ENCODE peak calls at places on chromosomes 2 and 18, in ten cellular contexts. One of them, this sample, is unnamed.

GRCh38 chr2:11744631-11745394 is 1.6 kb upstream of the LPIN1 start:
- DNase-seq in foreskin keratinocyte: no peak
- DNase-seq in psoas muscle: peak; percentile 71
- DNase-seq in substantia nigra: no peak
- DNase-seq in CD8-positive, alpha-beta memory T cell: no peak
- DNase-seq in transverse colon: no peak
- DNase-seq in right cardiac atrium: peak; percentile 80
- DNase-seq in PC-9: peak; percentile 18
- DNase-seq in spleen: peak; percentile 81
- DNase-seq in AG04450: no peak
- DNase-seq in this sample: no peak

GRCh38 chr18:71442830-71443229 is 1101.3 kb downstream of the CBLN2 start:
- DNase-seq in AG04450: no peak
- DNase-seq in substantia nigra: no peak
- DNase-seq in CD8-positive, alpha-beta memory T cell: no peak
- DNase-seq in psoas muscle: no peak
- DNase-seq in spleen: no peak
- DNase-seq in right cardiac atrium: no peak
- DNase-seq in PC-9: no peak
- DNase-seq in foreskin keratinocyte: no peak
- DNase-seq in transverse colon: no peak
- DNase-seq in this sample: no peak

GRCh38 chr2:27497288-27497627 is 619 bp downstream of the GCKR start:
- DNase-seq in right cardiac atrium: no peak
- DNase-seq in transverse colon: no peak
- DNase-seq in PC-9: no peak
- DNase-seq in CD8-positive, alpha-beta memory T cell: no peak
- DNase-seq in foreskin keratinocyte: no peak
- DNase-seq in substantia nigra: no peak
- DNase-seq in spleen: no peak
- DNase-seq in AG04450: no peak
- DNase-seq in psoas muscle: no peak
- DNase-seq in this sample: no peak

GRCh38 chr2:239268549-239268948 is 132.3 kb downstream of the HDAC4 start:
- DNase-seq in right cardiac atrium: no peak
- DNase-seq in foreskin keratinocyte: no peak
- DNase-seq in psoas muscle: no peak
- DNase-seq in transverse colon: no peak
- DNase-seq in PC-9: no peak
- DNase-seq in substantia nigra: no peak
- DNase-seq in CD8-positive, alpha-beta memory T cell: no peak
- DNase-seq in AG04450: no peak
- DNase-seq in spleen: no peak
- DNase-seq in this sample: no peak

GRCh38 chr2:236718207-236718992 is 148.8 kb downstream of the ACKR3 start:
- DNase-seq in CD8-positive, alpha-beta memory T cell: no peak
- DNase-seq in foreskin keratinocyte: peak; percentile 55
- DNase-seq in right cardiac atrium: no peak
- DNase-seq in spleen: no peak
- DNase-seq in AG04450: no peak
- DNase-seq in transverse colon: no peak
- DNase-seq in psoas muscle: no peak
- DNase-seq in substantia nigra: no peak
- DNase-seq in PC-9: peak; percentile 20
- DNase-seq in this sample: no peak

GRCh38 chr2:130795431-130795830 is 40.1 kb downstream of the AMER3 start:
- DNase-seq in foreskin keratinocyte: no peak
- DNase-seq in substantia nigra: no peak
- DNase-seq in right cardiac atrium: no peak
- DNase-seq in spleen: peak; percentile 55
- DNase-seq in PC-9: no peak
- DNase-seq in psoas muscle: no peak
- DNase-seq in CD8-positive, alpha-beta memory T cell: no peak
- DNase-seq in AG04450: no peak
- DNase-seq in transverse colon: no peak
- DNase-seq in this sample: no peak

GRCh38 chr2:112031473-112031872 is 23.6 kb upstream of the TMEM87B start:
- DNase-seq in right cardiac atrium: peak; percentile 68
- DNase-seq in psoas muscle: no peak
- DNase-seq in AG04450: no peak
- DNase-seq in substantia nigra: no peak
- DNase-seq in PC-9: no peak
- DNase-seq in spleen: no peak
- DNase-seq in foreskin keratinocyte: no peak
- DNase-seq in CD8-positive, alpha-beta memory T cell: no peak
- DNase-seq in transverse colon: no peak
- DNase-seq in this sample: peak; percentile 30

GRCh38 chr18:45332911-45333310 is 282.4 kb upstream of the SLC14A2 start:
- DNase-seq in right cardiac atrium: no peak
- DNase-seq in spleen: no peak
- DNase-seq in substantia nigra: no peak
- DNase-seq in AG04450: no peak
- DNase-seq in foreskin keratinocyte: no peak
- DNase-seq in PC-9: no peak
- DNase-seq in psoas muscle: no peak
- DNase-seq in CD8-positive, alpha-beta memory T cell: no peak
- DNase-seq in transverse colon: no peak
- DNase-seq in this sample: no peak

GRCh38 chr2:180625006-180625844 is 355.2 kb upstream of the UBE2E3 start:
- DNase-seq in spleen: no peak
- DNase-seq in CD8-positive, alpha-beta memory T cell: no peak
- DNase-seq in psoas muscle: no peak
- DNase-seq in right cardiac atrium: no peak
- DNase-seq in AG04450: peak; percentile 67
- DNase-seq in foreskin keratinocyte: no peak
- DNase-seq in transverse colon: no peak
- DNase-seq in PC-9: no peak
- DNase-seq in substantia nigra: no peak
- DNase-seq in this sample: no peak

GRCh38 chr2:105576440-105577241 is 168.1 kb upstream of the NCK2 start:
- DNase-seq in PC-9: no peak
- DNase-seq in psoas muscle: no peak
- DNase-seq in CD8-positive, alpha-beta memory T cell: peak; percentile 32
- DNase-seq in right cardiac atrium: peak; percentile 42
- DNase-seq in transverse colon: no peak
- DNase-seq in AG04450: no peak
- DNase-seq in foreskin keratinocyte: peak; percentile 57
- DNase-seq in spleen: no peak
- DNase-seq in substantia nigra: no peak
- DNase-seq in this sample: peak; percentile 31

GRCh38 chr18:73895701-73896100 is 251.9 kb downstream of the FBXO15 start:
- DNase-seq in substantia nigra: no peak
- DNase-seq in CD8-positive, alpha-beta memory T cell: no peak
- DNase-seq in right cardiac atrium: no peak
- DNase-seq in foreskin keratinocyte: no peak
- DNase-seq in transverse colon: no peak
- DNase-seq in AG04450: no peak
- DNase-seq in PC-9: peak; percentile 72
- DNase-seq in psoas muscle: no peak
- DNase-seq in spleen: no peak
- DNase-seq in this sample: no peak
- H3K27ac ChIP-seq in substantia nigra: no peak overlapping the region
- H3K27ac ChIP-seq in CD8-positive, alpha-beta memory T cell: no peak overlapping the region
- H3K27ac ChIP-seq in right cardiac atrium: no peak overlapping the region
- H3K27ac ChIP-seq in foreskin keratinocyte: no peak overlapping the region
- H3K27ac ChIP-seq in transverse colon: no peak overlapping the region
- H3K27ac ChIP-seq in AG04450: no peak overlapping the region
- H3K27ac ChIP-seq in PC-9: peak overlapping the region; percentile 92
- H3K27ac ChIP-seq in psoas muscle: no peak overlapping the region
- H3K27ac ChIP-seq in spleen: no peak overlapping the region
- H3K27ac ChIP-seq in this sample: no peak overlapping the region

GRCh38 chr2:171999125-171999524 is 628 bp upstream of the METAP1D start:
- DNase-seq in PC-9: no peak
- DNase-seq in psoas muscle: no peak
- DNase-seq in AG04450: no peak
- DNase-seq in right cardiac atrium: no peak
- DNase-seq in CD8-positive, alpha-beta memory T cell: no peak
- DNase-seq in spleen: no peak
- DNase-seq in transverse colon: no peak
- DNase-seq in substantia nigra: no peak
- DNase-seq in foreskin keratinocyte: no peak
- DNase-seq in this sample: no peak

GRCh38 chr2:171995586-171995985 is 4.2 kb upstream of the METAP1D start:
- DNase-seq in CD8-positive, alpha-beta memory T cell: no peak
- DNase-seq in substantia nigra: no peak
- DNase-seq in spleen: no peak
- DNase-seq in right cardiac atrium: no peak
- DNase-seq in foreskin keratinocyte: no peak
- DNase-seq in transverse colon: no peak
- DNase-seq in PC-9: no peak
- DNase-seq in AG04450: no peak
- DNase-seq in psoas muscle: no peak
- DNase-seq in this sample: no peak

GRCh38 chr2:172000696-172001361 is 1.1 kb downstream of the METAP1D start:
- DNase-seq in substantia nigra: no peak
- DNase-seq in foreskin keratinocyte: no peak
- DNase-seq in PC-9: no peak
- DNase-seq in CD8-positive, alpha-beta memory T cell: no peak
- DNase-seq in right cardiac atrium: no peak
- DNase-seq in transverse colon: no peak
- DNase-seq in AG04450: no peak
- DNase-seq in psoas muscle: no peak
- DNase-seq in spleen: no peak
- DNase-seq in this sample: no peak

GRCh38 chr2:171996021-171996420 is 3.7 kb upstream of the METAP1D start:
- DNase-seq in substantia nigra: no peak
- DNase-seq in AG04450: no peak
- DNase-seq in foreskin keratinocyte: no peak
- DNase-seq in PC-9: no peak
- DNase-seq in spleen: no peak
- DNase-seq in CD8-positive, alpha-beta memory T cell: no peak
- DNase-seq in psoas muscle: no peak
- DNase-seq in right cardiac atrium: no peak
- DNase-seq in transverse colon: no peak
- DNase-seq in this sample: no peak

DNA sequence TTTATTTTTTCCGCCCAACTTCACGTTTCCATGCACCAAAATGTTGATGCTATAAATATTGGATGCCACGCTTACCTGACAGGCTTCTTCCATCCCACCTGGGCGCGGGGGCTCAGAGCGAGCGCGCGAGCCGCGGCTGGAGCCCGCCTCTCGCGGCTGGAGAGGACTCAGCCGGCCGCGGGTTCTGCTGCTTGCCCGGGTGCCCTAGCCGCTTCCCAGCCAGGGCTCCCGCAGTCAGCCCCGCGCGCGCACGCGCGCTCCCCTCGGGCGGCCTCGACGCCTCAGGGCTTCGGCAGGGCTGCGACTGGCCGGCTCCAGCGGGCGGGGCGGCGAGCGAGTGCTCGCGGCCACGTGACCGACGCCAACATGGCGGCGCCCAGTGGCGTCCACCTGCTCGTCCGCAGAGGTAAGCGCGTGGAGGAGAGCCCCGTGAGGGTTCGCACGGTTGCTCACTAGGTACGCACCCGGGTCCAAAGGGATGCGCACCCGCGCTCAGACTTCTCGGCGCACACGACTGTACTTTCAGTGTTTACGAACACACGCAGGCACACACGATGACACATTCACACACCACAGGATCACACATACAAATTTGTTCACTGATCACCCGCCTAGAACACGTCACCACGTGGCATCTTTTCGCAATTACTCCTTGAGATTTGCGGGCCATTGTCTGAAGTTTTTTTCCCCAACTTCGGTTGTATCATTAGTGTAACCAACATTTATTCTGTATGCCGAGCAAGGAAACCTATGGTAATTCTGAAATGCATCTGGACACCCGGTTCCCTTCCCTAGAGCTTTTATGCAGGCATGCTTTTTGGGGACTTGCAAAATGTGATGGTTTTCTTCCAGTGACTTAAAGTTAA is at the start of gene METAP1D:
- DNase-seq in right cardiac atrium: peak; percentile 97
- DNase-seq in CD8-positive, alpha-beta memory T cell: peak; percentile 82
- DNase-seq in substantia nigra: peak; percentile 88
- DNase-seq in psoas muscle: peak; percentile 95
- DNase-seq in spleen: peak; percentile 99
- DNase-seq in PC-9: peak; percentile 100
- DNase-seq in AG04450: peak; percentile 70
- DNase-seq in transverse colon: peak; percentile 92
- DNase-seq in foreskin keratinocyte: peak; percentile 66
- DNase-seq in this sample: peak; percentile 92
- H3K27ac ChIP-seq in right cardiac atrium: no peak within 1 kb of the TSS
- H3K27ac ChIP-seq in CD8-positive, alpha-beta memory T cell: peak within 1 kb of the TSS; percentile 58
- H3K27ac ChIP-seq in substantia nigra: peak within 1 kb of the TSS; percentile 36
- H3K27ac ChIP-seq in psoas muscle: peak within 1 kb of the TSS; percentile 91
- H3K27ac ChIP-seq in spleen: peak within 1 kb of the TSS; percentile 12
- H3K27ac ChIP-seq in PC-9: peak within 1 kb of the TSS; percentile 77
- H3K27ac ChIP-seq in AG04450: peak within 1 kb of the TSS; percentile 73
- H3K27ac ChIP-seq in transverse colon: peak within 1 kb of the TSS; percentile 36
- H3K27ac ChIP-seq in foreskin keratinocyte: peak within 1 kb of the TSS; percentile 69
- H3K27ac ChIP-seq in this sample: no peak within 1 kb of the TSS

DNA sequence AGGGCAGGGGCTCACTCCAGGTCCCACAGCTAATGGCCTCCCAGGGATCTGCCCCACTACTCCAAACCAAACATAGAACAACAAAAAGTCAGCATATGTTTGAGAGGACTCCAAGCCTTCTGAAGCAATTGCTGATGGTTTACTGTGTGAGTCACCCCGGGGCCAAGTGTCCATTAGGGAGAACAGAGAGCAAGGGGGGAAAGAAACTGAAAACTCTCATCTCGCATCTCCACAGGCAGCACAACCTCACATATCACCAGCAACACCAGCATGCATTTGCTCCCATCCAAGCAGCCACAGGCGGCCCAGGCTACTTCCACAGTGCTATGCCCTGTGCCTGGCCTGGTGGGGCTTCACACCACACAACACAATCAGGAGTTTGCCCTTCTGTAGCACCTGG is 39.1 kb downstream of the CYRIA start:
- DNase-seq in foreskin keratinocyte: no peak
- DNase-seq in psoas muscle: peak; percentile 67
- DNase-seq in transverse colon: peak; percentile 23
- DNase-seq in spleen: no peak
- DNase-seq in right cardiac atrium: peak; percentile 52
- DNase-seq in CD8-positive, alpha-beta memory T cell: no peak
- DNase-seq in substantia nigra: no peak
- DNase-seq in PC-9: no peak
- DNase-seq in AG04450: no peak
- DNase-seq in this sample: peak; percentile 69
- H3K27ac ChIP-seq in foreskin keratinocyte: no peak overlapping the region
- H3K27ac ChIP-seq in psoas muscle: peak overlapping the region; percentile 56
- H3K27ac ChIP-seq in transverse colon: peak overlapping the region; percentile 58
- H3K27ac ChIP-seq in spleen: peak overlapping the region; percentile 89
- H3K27ac ChIP-seq in right cardiac atrium: peak overlapping the region; percentile 55
- H3K27ac ChIP-seq in CD8-positive, alpha-beta memory T cell: no peak overlapping the region
- H3K27ac ChIP-seq in substantia nigra: peak overlapping the region; percentile 29
- H3K27ac ChIP-seq in PC-9: peak overlapping the region; percentile 21
- H3K27ac ChIP-seq in AG04450: peak overlapping the region; percentile 47
- H3K27ac ChIP-seq in this sample: peak overlapping the region; percentile 44

GRCh38 chr2:106944220-106944619 is 58.3 kb upstream of the ST6GAL2 start:
- DNase-seq in right cardiac atrium: no peak
- DNase-seq in psoas muscle: no peak
- DNase-seq in spleen: no peak
- DNase-seq in PC-9: no peak
- DNase-seq in substantia nigra: no peak
- DNase-seq in CD8-positive, alpha-beta memory T cell: no peak
- DNase-seq in foreskin keratinocyte: no peak
- DNase-seq in AG04450: peak; percentile 6
- DNase-seq in transverse colon: no peak
- DNase-seq in this sample: no peak
- H3K27ac ChIP-seq in right cardiac atrium: no peak overlapping the region
- H3K27ac ChIP-seq in psoas muscle: no peak overlapping the region
- H3K27ac ChIP-seq in spleen: no peak overlapping the region
- H3K27ac ChIP-seq in PC-9: no peak overlapping the region
- H3K27ac ChIP-seq in substantia nigra: no peak overlapping the region
- H3K27ac ChIP-seq in CD8-positive, alpha-beta memory T cell: no peak overlapping the region
- H3K27ac ChIP-seq in foreskin keratinocyte: no peak overlapping the region
- H3K27ac ChIP-seq in AG04450: no peak overlapping the region
- H3K27ac ChIP-seq in transverse colon: no peak overlapping the region
- H3K27ac ChIP-seq in this sample: no peak overlapping the region

GRCh38 chr2:2045191-2045590 is 285.9 kb downstream of the MYT1L start:
- DNase-seq in PC-9: no peak
- DNase-seq in transverse colon: no peak
- DNase-seq in substantia nigra: no peak
- DNase-seq in right cardiac atrium: no peak
- DNase-seq in spleen: no peak
- DNase-seq in psoas muscle: no peak
- DNase-seq in CD8-positive, alpha-beta memory T cell: no peak
- DNase-seq in AG04450: no peak
- DNase-seq in foreskin keratinocyte: no peak
- DNase-seq in this sample: no peak
- H3K27ac ChIP-seq in PC-9: no peak overlapping the region
- H3K27ac ChIP-seq in transverse colon: no peak overlapping the region
- H3K27ac ChIP-seq in substantia nigra: no peak overlapping the region
- H3K27ac ChIP-seq in right cardiac atrium: no peak overlapping the region
- H3K27ac ChIP-seq in spleen: no peak overlapping the region
- H3K27ac ChIP-seq in psoas muscle: no peak overlapping the region
- H3K27ac ChIP-seq in CD8-positive, alpha-beta memory T cell: no peak overlapping the region
- H3K27ac ChIP-seq in AG04450: no peak overlapping the region
- H3K27ac ChIP-seq in foreskin keratinocyte: no peak overlapping the region
- H3K27ac ChIP-seq in this sample: no peak overlapping the region

This sample was measured in ovary.